ENCODE peak calls at places on chromosomes 6 and 20, in six cellular contexts. One of them, this sample, is unnamed.
A peak's percentile ranks its signal among the peaks of the same experiment; 100 is the strongest.

GRCh38 chr20:17419459-17419858 is 111.7 kb downstream of the BFSP1 start:
- DNase-seq in neural progenitor cell: no peak
- DNase-seq in HCT116: no peak
- DNase-seq in GM23248: no peak
- DNase-seq in SK-N-SH: no peak
- DNase-seq in MM.1S: no peak
- DNase-seq in this sample: no peak

GRCh38 chr6:71038966-71039365 is 82.1 kb upstream of the B3GAT2 start:
- DNase-seq in neural progenitor cell: no peak
- DNase-seq in HCT116: no peak
- DNase-seq in GM23248: no peak
- DNase-seq in SK-N-SH: no peak
- DNase-seq in MM.1S: no peak
- DNase-seq in this sample: no peak

GRCh38 chr6:55047433-55048044 is 126.8 kb upstream of the HCRTR2 start:
- DNase-seq in neural progenitor cell: no peak
- DNase-seq in HCT116: no peak
- DNase-seq in GM23248: peak; percentile 6
- DNase-seq in SK-N-SH: no peak
- DNase-seq in MM.1S: no peak
- DNase-seq in this sample: peak; percentile 77

GRCh38 chr20:48807586-48808381 is 20.0 kb downstream of the PREX1 start:
- DNase-seq in neural progenitor cell: no peak
- DNase-seq in HCT116: no peak
- DNase-seq in GM23248: no peak
- DNase-seq in SK-N-SH: no peak
- DNase-seq in MM.1S: no peak
- DNase-seq in this sample: no peak

GRCh38 chr20:35434085-35435005 is 3.7 kb downstream of the GDF5 start:
- DNase-seq in neural progenitor cell: no peak
- DNase-seq in HCT116: no peak
- DNase-seq in GM23248: peak; percentile 14
- DNase-seq in SK-N-SH: no peak
- DNase-seq in MM.1S: no peak
- DNase-seq in this sample: no peak

GRCh38 chr6:37624606-37625574 is 72.8 kb downstream of the MDGA1 start:
- DNase-seq in neural progenitor cell: no peak
- DNase-seq in HCT116: no peak
- DNase-seq in GM23248: peak; percentile 71
- DNase-seq in SK-N-SH: peak; percentile 91
- DNase-seq in MM.1S: no peak
- DNase-seq in this sample: peak; percentile 67

GRCh38 chr6:146545608-146546007 is 2.0 kb downstream of the RAB32 start:
- DNase-seq in neural progenitor cell: no peak
- DNase-seq in HCT116: no peak
- DNase-seq in GM23248: peak; percentile 77
- DNase-seq in SK-N-SH: no peak
- DNase-seq in MM.1S: no peak
- DNase-seq in this sample: peak; percentile 30

GRCh38 chr20:6632187-6632586 is 135.3 kb upstream of the BMP2 start:
- DNase-seq in neural progenitor cell: no peak
- DNase-seq in HCT116: no peak
- DNase-seq in GM23248: peak; percentile 24
- DNase-seq in SK-N-SH: peak; percentile 1
- DNase-seq in MM.1S: peak; percentile 71
- DNase-seq in this sample: no peak

GRCh38 chr6:92124126-92124525 is 1295.2 kb downstream of the EPHA7 start:
- DNase-seq in neural progenitor cell: no peak
- DNase-seq in HCT116: no peak
- DNase-seq in GM23248: no peak
- DNase-seq in SK-N-SH: no peak
- DNase-seq in MM.1S: no peak
- DNase-seq in this sample: peak; percentile 74

GRCh38 chr6:128807577-128807976 is 75.4 kb upstream of the LAMA2 start:
- DNase-seq in neural progenitor cell: peak; percentile 39
- DNase-seq in HCT116: peak; percentile 34
- DNase-seq in GM23248: peak; percentile 64
- DNase-seq in SK-N-SH: no peak
- DNase-seq in MM.1S: peak; percentile 28
- DNase-seq in this sample: peak; percentile 44

GRCh38 chr20:7704021-7704420 is 236.2 kb downstream of the HAO1 start:
- DNase-seq in neural progenitor cell: no peak
- DNase-seq in HCT116: no peak
- DNase-seq in GM23248: no peak
- DNase-seq in SK-N-SH: no peak
- DNase-seq in MM.1S: no peak
- DNase-seq in this sample: no peak

GRCh38 chr6:151325075-151326050 is 66.0 kb downstream of the ZBTB2 start:
- DNase-seq in neural progenitor cell: peak; percentile 68
- DNase-seq in HCT116: peak; percentile 78
- DNase-seq in GM23248: peak; percentile 87
- DNase-seq in SK-N-SH: peak; percentile 80
- DNase-seq in MM.1S: no peak
- DNase-seq in this sample: peak; percentile 68

GRCh38 chr6:166344240-166344639 is 1.9 kb upstream of the SFT2D1 start:
- DNase-seq in neural progenitor cell: no peak
- DNase-seq in HCT116: no peak
- DNase-seq in GM23248: no peak
- DNase-seq in SK-N-SH: no peak
- DNase-seq in MM.1S: no peak
- DNase-seq in this sample: no peak

GRCh38 chr6:10531513-10531912 is 10.4 kb downstream of the GCNT2 start:
- DNase-seq in neural progenitor cell: no peak
- DNase-seq in HCT116: no peak
- DNase-seq in GM23248: no peak
- DNase-seq in SK-N-SH: no peak
- DNase-seq in MM.1S: no peak
- DNase-seq in this sample: no peak

GRCh38 chr6:118281291-118281690 is 266.8 kb upstream of the PLN start:
- DNase-seq in neural progenitor cell: peak; percentile 42
- DNase-seq in HCT116: no peak
- DNase-seq in GM23248: no peak
- DNase-seq in SK-N-SH: no peak
- DNase-seq in MM.1S: no peak
- DNase-seq in this sample: no peak

GRCh38 chr20:44765647-44766367 is 20.1 kb downstream of the KCNK15 start:
- DNase-seq in neural progenitor cell: no peak
- DNase-seq in HCT116: peak; percentile 10
- DNase-seq in GM23248: peak; percentile 16
- DNase-seq in SK-N-SH: no peak
- DNase-seq in MM.1S: no peak
- DNase-seq in this sample: peak; percentile 49

GRCh38 chr6:121645100-121645745 is 209.8 kb downstream of the GJA1 start:
- DNase-seq in neural progenitor cell: no peak
- DNase-seq in HCT116: no peak
- DNase-seq in GM23248: peak; percentile 9
- DNase-seq in SK-N-SH: no peak
- DNase-seq in MM.1S: no peak
- DNase-seq in this sample: no peak

GRCh38 chr6:51569594-51569993 is 517.8 kb downstream of the PKHD1 start:
- DNase-seq in neural progenitor cell: peak; percentile 54
- DNase-seq in HCT116: no peak
- DNase-seq in GM23248: no peak
- DNase-seq in SK-N-SH: no peak
- DNase-seq in MM.1S: no peak
- DNase-seq in this sample: peak; percentile 13

GRCh38 chr20:1808101-1808500 is 87.1 kb upstream of the SIRPA start:
- DNase-seq in neural progenitor cell: no peak
- DNase-seq in HCT116: no peak
- DNase-seq in GM23248: no peak
- DNase-seq in SK-N-SH: no peak
- DNase-seq in MM.1S: no peak
- DNase-seq in this sample: no peak

GRCh38 chr20:50427740-50428462 is 82.3 kb upstream of the PTPN1 start:
- DNase-seq in neural progenitor cell: no peak
- DNase-seq in HCT116: no peak
- DNase-seq in GM23248: peak; percentile 37
- DNase-seq in SK-N-SH: no peak
- DNase-seq in MM.1S: no peak
- DNase-seq in this sample: no peak

GRCh38 chr6:128882560-128882959 is 378 bp upstream of the LAMA2 start:
- DNase-seq in neural progenitor cell: peak; percentile 7
- DNase-seq in HCT116: no peak
- DNase-seq in GM23248: peak; percentile 51
- DNase-seq in SK-N-SH: no peak
- DNase-seq in MM.1S: no peak
- DNase-seq in this sample: no peak

GRCh38 chr6:110214338-110214737 is 34.1 kb downstream of the CDC40 start:
- DNase-seq in neural progenitor cell: no peak
- DNase-seq in HCT116: no peak
- DNase-seq in GM23248: no peak
- DNase-seq in SK-N-SH: no peak
- DNase-seq in MM.1S: no peak
- DNase-seq in this sample: no peak

GRCh38 chr6:21467091-21467490 is 126.5 kb upstream of the SOX4 start:
- DNase-seq in neural progenitor cell: no peak
- DNase-seq in HCT116: no peak
- DNase-seq in GM23248: no peak
- DNase-seq in SK-N-SH: no peak
- DNase-seq in MM.1S: no peak
- DNase-seq in this sample: no peak

GRCh38 chr20:57432874-57433491 is 41.8 kb downstream of the RBM38 start:
- DNase-seq in neural progenitor cell: no peak
- DNase-seq in HCT116: no peak
- DNase-seq in GM23248: peak; percentile 46
- DNase-seq in SK-N-SH: no peak
- DNase-seq in MM.1S: peak; percentile 92
- DNase-seq in this sample: peak; percentile 56

GRCh38 chr20:40293740-40294139 is 395.3 kb downstream of the MAFB start:
- DNase-seq in neural progenitor cell: no peak
- DNase-seq in HCT116: no peak
- DNase-seq in GM23248: peak; percentile 30
- DNase-seq in SK-N-SH: no peak
- DNase-seq in MM.1S: no peak
- DNase-seq in this sample: no peak

GRCh38 chr20:38302721-38303120 is 1.2 kb upstream of the BPI start:
- DNase-seq in neural progenitor cell: peak; percentile 60
- DNase-seq in HCT116: no peak
- DNase-seq in GM23248: no peak
- DNase-seq in SK-N-SH: peak; percentile 83
- DNase-seq in MM.1S: no peak
- DNase-seq in this sample: no peak

GRCh38 chr20:46894971-46895905 is 595 bp downstream of the EYA2 start:
- DNase-seq in neural progenitor cell: peak; percentile 74
- DNase-seq in HCT116: no peak
- DNase-seq in GM23248: peak; percentile 41
- DNase-seq in SK-N-SH: no peak
- DNase-seq in MM.1S: no peak
- DNase-seq in this sample: peak; percentile 31

GRCh38 chr6:21595265-21595950 is 1.9 kb downstream of the SOX4 start:
- DNase-seq in neural progenitor cell: peak; percentile 41
- DNase-seq in HCT116: no peak
- DNase-seq in GM23248: peak; percentile 65
- DNase-seq in SK-N-SH: peak; percentile 34
- DNase-seq in MM.1S: peak; percentile 39
- DNase-seq in this sample: peak; percentile 41

GRCh38 chr6:54813901-54814300 is 32.7 kb upstream of the FAM83B start:
- DNase-seq in neural progenitor cell: no peak
- DNase-seq in HCT116: no peak
- DNase-seq in GM23248: no peak
- DNase-seq in SK-N-SH: no peak
- DNase-seq in MM.1S: no peak
- DNase-seq in this sample: no peak

GRCh38 chr6:88605271-88605670 is 358.1 kb downstream of the RNGTT start:
- DNase-seq in neural progenitor cell: no peak
- DNase-seq in HCT116: no peak
- DNase-seq in GM23248: no peak
- DNase-seq in SK-N-SH: no peak
- DNase-seq in MM.1S: no peak
- DNase-seq in this sample: no peak

GRCh38 chr20:62985089-62985778 is 21.5 kb downstream of the BHLHE23 start:
- DNase-seq in neural progenitor cell: no peak
- DNase-seq in HCT116: no peak
- DNase-seq in GM23248: no peak
- DNase-seq in SK-N-SH: no peak
- DNase-seq in MM.1S: peak; percentile 24
- DNase-seq in this sample: no peak
- H3K9ac ChIP-seq in neural progenitor cell: no peak overlapping the region
- H3K9ac ChIP-seq in HCT116: no peak overlapping the region
- H3K9ac ChIP-seq in GM23248: no peak overlapping the region
- H3K9ac ChIP-seq in SK-N-SH: no peak overlapping the region
- H3K9ac ChIP-seq in MM.1S: no peak overlapping the region
- H3K9ac ChIP-seq in this sample: no peak overlapping the region

DNA sequence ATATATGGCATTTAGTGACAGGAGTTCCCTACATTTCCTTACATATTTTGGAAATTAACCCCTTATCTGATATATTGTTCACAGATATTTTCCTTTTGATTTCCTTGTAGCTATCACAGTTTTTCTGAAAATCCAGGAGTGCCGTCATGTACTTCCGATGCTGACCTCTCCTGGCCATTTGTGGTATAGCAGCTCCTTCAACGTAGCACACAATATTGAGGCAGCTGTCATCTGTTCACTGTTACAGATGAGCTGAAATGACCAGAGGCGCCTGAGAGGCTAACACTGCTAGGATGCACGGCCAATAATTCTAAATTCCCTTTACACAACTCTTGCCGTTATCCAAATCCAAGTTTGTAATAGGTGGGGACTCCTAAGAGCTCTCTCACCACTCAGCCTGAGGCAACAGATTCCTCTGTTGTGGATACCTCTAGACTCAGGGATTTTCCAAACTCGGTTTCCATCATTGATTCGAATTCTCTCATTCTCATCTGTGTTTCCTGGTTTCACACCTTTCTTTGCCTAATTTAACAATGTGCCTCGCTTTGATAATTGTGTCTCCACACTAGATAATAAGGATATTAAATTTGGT is 53.0 kb downstream of the MMUT start:
- DNase-seq in neural progenitor cell: peak; percentile 78
- DNase-seq in HCT116: peak; percentile 54
- DNase-seq in GM23248: peak; percentile 71
- DNase-seq in SK-N-SH: peak; percentile 40
- DNase-seq in MM.1S: peak; percentile 59
- DNase-seq in this sample: peak; percentile 91
- H2AFZ ChIP-seq in neural progenitor cell: peak overlapping the region; percentile 67
- H2AFZ ChIP-seq in HCT116: peak overlapping the region; percentile 96
- H2AFZ ChIP-seq in GM23248: peak overlapping the region; percentile 59
- H2AFZ ChIP-seq in SK-N-SH: no peak overlapping the region
- H2AFZ ChIP-seq in MM.1S: no peak overlapping the region
- H2AFZ ChIP-seq in this sample: peak overlapping the region; percentile 36

DNA sequence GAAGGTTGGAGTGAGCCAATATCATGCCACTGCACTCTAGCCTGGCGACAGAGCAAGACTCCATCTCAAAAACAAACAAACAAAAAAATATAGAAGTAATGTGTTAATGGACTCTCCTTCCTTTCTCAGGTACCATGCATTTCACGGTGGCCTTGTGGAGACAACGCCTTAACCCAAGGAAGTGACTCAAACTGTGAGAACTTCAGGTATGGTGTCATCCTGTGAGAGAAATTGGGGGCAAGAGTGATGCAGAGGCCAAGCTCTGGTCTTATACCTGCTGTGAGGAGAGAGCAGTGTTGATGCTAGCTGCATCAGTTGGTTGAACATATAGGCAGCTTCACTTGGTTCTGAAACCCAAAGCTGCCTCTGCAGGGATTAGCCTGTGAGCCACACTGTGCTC is 6.2 kb downstream of the ITCH start:
- DNase-seq in neural progenitor cell: no peak
- DNase-seq in HCT116: no peak
- DNase-seq in GM23248: no peak
- DNase-seq in SK-N-SH: no peak
- DNase-seq in MM.1S: no peak
- DNase-seq in this sample: peak; percentile 72
- TF ChIP-seq EZH2phosphoT487 in neural progenitor cell: no peak
- TF ChIP-seq EZH2phosphoT487 in HCT116: no peak
- TF ChIP-seq EZH2phosphoT487 in GM23248: no peak
- TF ChIP-seq EZH2phosphoT487 in SK-N-SH: no peak
- TF ChIP-seq EZH2phosphoT487 in MM.1S: no peak
- TF ChIP-seq EZH2phosphoT487 in this sample: no peak

GRCh38 chr6:33416386-33417126 is 1.4 kb downstream of the CUTA start:
- DNase-seq in neural progenitor cell: no peak
- DNase-seq in HCT116: no peak
- DNase-seq in GM23248: peak; percentile 53
- DNase-seq in SK-N-SH: no peak
- DNase-seq in MM.1S: no peak
- DNase-seq in this sample: no peak
- H3K9ac ChIP-seq in neural progenitor cell: peak overlapping the region; percentile 67
- H3K9ac ChIP-seq in HCT116: peak overlapping the region; percentile 81
- H3K9ac ChIP-seq in GM23248: peak overlapping the region; percentile 92
- H3K9ac ChIP-seq in SK-N-SH: peak overlapping the region; percentile 87
- H3K9ac ChIP-seq in MM.1S: peak overlapping the region; percentile 89
- H3K9ac ChIP-seq in this sample: peak overlapping the region; percentile 86

This sample was measured in PC-3.